ENCODE peak calls at places on chromosomes 4 and X, in nine cellular contexts. D is lower lobe of right lung; J is CD4-positive, alpha-beta memory T cell; G is A549; U is H1; I is fibroblast of lung; Z is naive thymus-derived CD4-positive, alpha-beta T cell; S is neuronal stem cell; B is pancreas. P is an unnamed sample.

GRCh38 chr4:158090323-158090722 is 82.5 kb downstream of the GASK1B start:
- DNase-seq in D (no peak), J (no peak), G (no peak), U (no peak), I (peak; percentile 54), Z (no peak), S (no peak), B (no peak), P (no peak)

GRCh38 chr4:41747230-41748055 is 1.1 kb downstream of the PHOX2B start:
- DNase-seq in D (no peak), J (no peak), G (no peak), U (peak; percentile 57), I (no peak), Z (no peak), S (peak; percentile 36), B (no peak), P (no peak)

GRCh38 chr4:38829237-38829636 is 24.6 kb upstream of the TLR1 start:
- DNase-seq in D (no peak), J (no peak), G (no peak), U (no peak), I (no peak), Z (no peak), S (no peak), B (no peak), P (no peak)

GRCh38 chrX:79081895-79082512 is 62.5 kb upstream of the GPR174 start:
- DNase-seq in D (no peak), J (peak; percentile 65), G (peak; percentile 4), U (no peak), I (peak; percentile 12), Z (peak; percentile 35), S (peak; percentile 14), B (no peak), P (peak; percentile 6)

GRCh38 chrX:46311581-46312120 is 233.6 kb downstream of the ZNF674 start:
- DNase-seq in D (no peak), J (no peak), G (no peak), U (no peak), I (peak; percentile 25), Z (no peak), S (no peak), B (no peak), P (no peak)

GRCh38 chr4:22485751-22486150 is 30.1 kb downstream of the ADGRA3 start:
- DNase-seq in D (no peak), J (no peak), G (no peak), U (no peak), I (peak; percentile 90), Z (no peak), S (no peak), B (no peak), P (no peak)

GRCh38 chr4:15336410-15337184 is 91.2 kb upstream of the C1QTNF7 start:
- DNase-seq in D (no peak), J (no peak), G (no peak), U (no peak), I (peak; percentile 86), Z (no peak), S (no peak), B (no peak), P (no peak)

GRCh38 chr4:8050555-8051206 is 107.9 kb downstream of the ABLIM2 start:
- DNase-seq in D (peak; percentile 80), J (no peak), G (no peak), U (peak; percentile 70), I (peak; percentile 42), Z (no peak), S (no peak), B (peak; percentile 51), P (no peak)

GRCh38 chrX:131792356-131792749 is 230.7 kb upstream of the STK26 start:
- DNase-seq in D (no peak), J (peak; percentile 88), G (peak; percentile 47), U (no peak), I (peak; percentile 83), Z (no peak), S (no peak), B (peak; percentile 92), P (no peak)

GRCh38 chrX:42490111-42490510 is 287.9 kb downstream of the PPP1R2C start:
- DNase-seq in D (no peak), J (no peak), G (no peak), U (no peak), I (no peak), Z (no peak), S (no peak), B (no peak), P (no peak)

GRCh38 chrX:118325453-118325852 is 20.5 kb upstream of the WDR44 start:
- DNase-seq in D (no peak), J (no peak), G (no peak), U (no peak), I (no peak), Z (no peak), S (no peak), B (no peak), P (no peak)

GRCh38 chr4:131426023-131426758 is 1722.9 kb upstream of the PCDH10 start:
- DNase-seq in D (no peak), J (no peak), G (no peak), U (no peak), I (no peak), Z (no peak), S (no peak), B (no peak), P (no peak)

GRCh38 chrX:36431819-36432218 is 512.3 kb downstream of the CFAP47 start:
- DNase-seq in D (no peak), J (no peak), G (peak; percentile 4), U (no peak), I (peak; percentile 58), Z (no peak), S (no peak), B (no peak), P (no peak)

GRCh38 chr4:187541666-187542065 is 453.9 kb upstream of the ZFP42 start:
- DNase-seq in D (no peak), J (no peak), G (no peak), U (no peak), I (no peak), Z (no peak), S (no peak), B (no peak), P (no peak)

GRCh38 chr4:80619070-80619674 is 283.6 kb downstream of the CFAP299 start:
- DNase-seq in D (no peak), J (no peak), G (no peak), U (no peak), I (peak; percentile 5), Z (no peak), S (no peak), B (no peak), P (no peak)

GRCh38 chrX:135629342-135629741 is 84.1 kb upstream of the CT45A1 start:
- DNase-seq in D (no peak), J (no peak), G (no peak), U (no peak), I (no peak), Z (no peak), S (no peak), B (no peak), P (no peak)

GRCh38 chr4:8019396-8020365 is 80.0 kb upstream of the AFAP1 start:
- DNase-seq in D (peak; percentile 64), J (no peak), G (no peak), U (no peak), I (no peak), Z (no peak), S (no peak), B (no peak), P (no peak)

GRCh38 chr4:89489338-89489771 is 181.8 kb upstream of the GPRIN3 start:
- DNase-seq in D (no peak), J (no peak), G (no peak), U (no peak), I (no peak), Z (no peak), S (no peak), B (no peak), P (no peak)

GRCh38 chrX:45758319-45758718 is 557.6 kb upstream of the DIPK2B start:
- DNase-seq in D (no peak), J (no peak), G (no peak), U (no peak), I (peak; percentile 96), Z (peak; percentile 9), S (no peak), B (no peak), P (peak; percentile 20)

DNA sequence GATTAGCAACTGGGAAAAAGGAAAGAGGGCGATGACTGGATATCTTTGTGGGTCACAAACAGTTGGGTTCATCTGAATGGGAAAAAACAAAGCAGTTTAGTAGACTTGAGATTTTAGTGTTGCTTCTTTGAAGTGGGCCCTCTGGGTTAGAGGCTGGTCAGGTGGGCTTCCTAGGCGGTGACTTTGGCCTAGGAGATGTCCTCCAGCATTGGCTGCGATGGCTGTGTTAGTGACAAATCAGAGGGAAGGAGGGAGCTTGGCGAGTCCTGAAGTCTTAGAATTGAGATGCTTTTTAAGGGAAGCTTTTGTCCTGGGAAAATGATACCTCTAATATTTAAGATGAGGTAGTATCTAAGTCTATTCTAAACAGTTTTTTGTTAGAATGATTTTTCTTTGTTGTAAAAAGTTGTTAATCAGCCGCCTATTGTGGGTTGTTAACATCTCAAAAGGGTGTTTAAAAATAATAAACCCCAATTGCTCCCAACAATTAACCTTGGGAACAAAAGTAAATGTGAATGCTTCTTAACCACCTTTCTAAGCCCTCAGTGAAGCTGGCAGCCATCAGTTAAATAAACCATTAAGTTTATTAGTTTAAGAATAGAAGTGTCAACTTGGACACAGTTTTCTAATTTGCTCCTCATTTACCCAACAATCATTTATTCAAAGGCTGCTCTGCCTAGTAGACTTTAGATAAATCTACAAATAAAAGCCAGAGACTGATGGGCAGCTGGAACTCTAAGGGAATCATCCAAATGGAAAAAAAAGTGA is 31.7 kb downstream of the DLG3 start:
- DNase-seq in D (no peak), J (no peak), G (no peak), U (no peak), I (no peak), Z (no peak), S (no peak), B (no peak), P (no peak)
- H3K4me3 ChIP-seq in D (no peak overlapping the region), J (no peak overlapping the region), G (no peak overlapping the region), U (peak overlapping the region; percentile 40), I (no peak overlapping the region), Z (no peak overlapping the region), S (no peak overlapping the region), B (no peak overlapping the region), P (no peak overlapping the region)

GRCh38 chrX:34880656-34881055 is 61.9 kb upstream of the FAM47B start:
- DNase-seq in D (no peak), J (no peak), G (no peak), U (no peak), I (peak; percentile 83), Z (no peak), S (no peak), B (no peak), P (no peak)
- H3K4me1 ChIP-seq in D (no peaks in the 10 kb centered on the region), J (no peaks in the 10 kb centered on the region), G (peaks cover 55% of the 10 kb centered on the region), U (no peaks in the 10 kb centered on the region), I (peaks cover under 1% of the 10 kb centered on the region), Z (no peaks in the 10 kb centered on the region), S (no peaks in the 10 kb centered on the region), B (no peaks in the 10 kb centered on the region), P (no peaks in the 10 kb centered on the region)

DNA sequence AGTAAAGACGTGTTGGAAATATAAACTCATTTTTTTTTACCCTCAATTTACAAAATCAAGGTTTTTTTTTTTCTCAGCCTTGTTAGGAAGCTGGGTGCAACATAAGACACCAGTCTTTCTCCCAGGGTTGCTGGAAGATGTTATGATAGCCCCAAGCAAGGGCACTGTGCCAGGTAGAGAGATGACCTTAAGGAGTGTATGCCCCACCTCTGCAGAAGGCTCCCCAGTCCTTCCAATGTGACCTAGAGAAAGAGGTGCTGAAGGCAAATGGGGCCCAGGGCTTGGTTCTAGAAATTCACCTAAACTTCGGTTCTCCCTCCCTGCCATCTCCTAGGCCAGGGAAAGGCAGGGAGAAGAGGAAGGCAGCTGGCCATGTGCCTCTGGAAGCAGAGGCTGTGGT is 48.1 kb downstream of the SEL1L3 start:
- DNase-seq in D (no peak), J (no peak), G (peak; percentile 22), U (no peak), I (no peak), Z (no peak), S (no peak), B (no peak), P (no peak)
- H3K27ac ChIP-seq in D (no peak overlapping the region), J (no peak overlapping the region), G (peak overlapping the region; percentile 89), U (no peak overlapping the region), I (no peak overlapping the region), Z (no peak overlapping the region), S (peak overlapping the region; percentile 60), B (peak overlapping the region; percentile 42), P (no peak overlapping the region)

GRCh38 chr4:139595989-139596679 is 40.1 kb upstream of the SETD7 start:
- DNase-seq in D (no peak), J (no peak), G (peak; percentile 43), U (no peak), I (peak; percentile 45), Z (no peak), S (no peak), B (no peak), P (no peak)
- H3K4me3 ChIP-seq in D (no peak overlapping the region), J (no peak overlapping the region), G (no peak overlapping the region), U (no peak overlapping the region), I (no peak overlapping the region), Z (no peak overlapping the region), S (no peak overlapping the region), B (no peak overlapping the region), P (no peak overlapping the region)